ENCODE peak calls at places on chromosomes 13 and 19, in ten cellular contexts. X is progenitor cell of endocrine pancreas, F is NB4, U is GM06990, H is A673, E is AG04450, W is vagina, N is cardiac fibroblast, L is fibroblast of pulmonary artery, M is choroid plexus epithelial cell. C is an unnamed sample.

GRCh38 chr19:10211071-10211470 is 16.3 kb upstream of the DNMT1 start:
- DNase-seq in X (no peak), F (peak; percentile 48), U (no peak), H (no peak), E (no peak), W (no peak), N (no peak), L (no peak), M (no peak), C (no peak)

GRCh38 chr13:101919541-101920306 is 467.2 kb downstream of the ITGBL1 start:
- DNase-seq in X (peak; percentile 62), F (peak; percentile 14), U (no peak), H (no peak), E (no peak), W (no peak), N (peak; percentile 30), L (peak; percentile 14), M (peak; percentile 61), C (no peak)

GRCh38 chr13:75881109-75881775 is 245.1 kb downstream of the LMO7 start:
- DNase-seq in X (no peak), F (no peak), U (no peak), H (no peak), E (peak; percentile 76), W (no peak), N (no peak), L (no peak), M (peak; percentile 60), C (no peak)

GRCh38 chr19:45376045-45376724 is 5.8 kb upstream of the ERCC2 start:
- DNase-seq in X (no peak), F (no peak), U (no peak), H (peak; percentile 82), E (peak; percentile 85), W (no peak), N (peak; percentile 99), L (peak; percentile 97), M (peak; percentile 97), C (no peak)

GRCh38 chr13:22017226-22017625 is 346.4 kb downstream of the FGF9 start:
- DNase-seq in X (no peak), F (peak; percentile 84), U (peak; percentile 26), H (no peak), E (no peak), W (no peak), N (no peak), L (no peak), M (no peak), C (no peak)

GRCh38 chr13:102260256-102260655 is 141.6 kb downstream of the FGF14 start:
- DNase-seq in X (no peak), F (no peak), U (no peak), H (no peak), E (no peak), W (no peak), N (no peak), L (no peak), M (no peak), C (no peak)

GRCh38 chr13:100650321-100650720 is 24.3 kb downstream of the TMTC4 start:
- DNase-seq in X (no peak), F (no peak), U (no peak), H (no peak), E (no peak), W (no peak), N (no peak), L (no peak), M (no peak), C (no peak)

GRCh38 chr19:45075215-45076028 is 856 bp downstream of the ZNF296 start:
- DNase-seq in X (no peak), F (peak; percentile 92), U (peak; percentile 89), H (no peak), E (no peak), W (no peak), N (peak; percentile 18), L (no peak), M (peak; percentile 29), C (peak; percentile 42)

GRCh38 chr19:40251244-40251643 is 24.8 kb upstream of the CCNP start:
- DNase-seq in X (no peak), F (no peak), U (no peak), H (no peak), E (no peak), W (no peak), N (no peak), L (no peak), M (no peak), C (no peak)

GRCh38 chr13:26914624-26915023 is 154.0 kb upstream of the GPR12 start:
- DNase-seq in X (no peak), F (peak; percentile 72), U (no peak), H (peak; percentile 34), E (no peak), W (no peak), N (no peak), L (no peak), M (peak; percentile 10), C (no peak)

GRCh38 chr19:42528354-42529247 is at the start of gene CEACAM1:
- DNase-seq in X (no peak), F (no peak), U (no peak), H (peak; percentile 47), E (no peak), W (no peak), N (peak; percentile 16), L (peak; percentile 38), M (peak; percentile 23), C (no peak)

GRCh38 chr13:51814071-51814470 is 10.1 kb upstream of the DHRS12 start:
- DNase-seq in X (no peak), F (no peak), U (no peak), H (no peak), E (no peak), W (no peak), N (no peak), L (no peak), M (no peak), C (no peak)

GRCh38 chr13:79423801-79424642 is 18.0 kb upstream of the RBM26 start:
- DNase-seq in X (no peak), F (peak; percentile 65), U (no peak), H (peak; percentile 65), E (peak; percentile 10), W (no peak), N (peak; percentile 78), L (peak; percentile 80), M (peak; percentile 77), C (no peak)

DNA sequence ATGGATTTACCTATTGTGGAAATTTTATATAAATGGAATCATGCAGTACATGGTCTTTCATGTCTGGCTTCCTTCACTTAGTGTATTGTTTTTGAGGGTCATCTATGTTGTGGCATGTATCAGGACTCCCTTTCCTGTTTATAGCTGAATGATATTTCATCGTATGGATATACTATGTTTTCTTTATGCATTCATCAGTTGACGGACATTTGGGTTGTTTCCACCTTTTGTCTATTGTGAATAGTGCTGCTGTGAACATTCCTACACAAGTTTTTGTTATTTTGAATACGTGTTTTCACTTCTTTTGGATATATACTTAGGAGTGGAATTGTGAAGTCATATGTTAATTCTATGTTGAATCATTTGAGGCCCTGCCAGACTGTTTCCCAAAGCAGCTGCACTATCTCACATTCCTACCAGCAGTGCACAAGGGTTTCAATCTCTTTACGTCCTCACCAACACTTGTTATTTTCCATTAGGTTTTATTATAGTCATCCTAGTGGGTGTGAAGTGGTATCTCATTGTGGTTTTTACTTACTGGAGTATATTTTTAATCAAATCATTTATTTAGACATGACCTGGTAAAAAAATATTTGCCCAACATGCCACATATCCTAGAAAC is 262.7 kb downstream of the DLEU7 start:
- DNase-seq in X (no peak), F (no peak), U (no peak), H (no peak), E (peak; percentile 51), W (no peak), N (peak; percentile 82), L (peak; percentile 87), M (peak; percentile 85), C (no peak)
- TF ChIP-seq CTCF in X (no peak), F (no peak), U (no peak), H (no peak), E (peak; percentile 34), W (no peak), N (peak; percentile 36), L (peak; percentile 32), M (peak; percentile 43), C (no peak)

DNA sequence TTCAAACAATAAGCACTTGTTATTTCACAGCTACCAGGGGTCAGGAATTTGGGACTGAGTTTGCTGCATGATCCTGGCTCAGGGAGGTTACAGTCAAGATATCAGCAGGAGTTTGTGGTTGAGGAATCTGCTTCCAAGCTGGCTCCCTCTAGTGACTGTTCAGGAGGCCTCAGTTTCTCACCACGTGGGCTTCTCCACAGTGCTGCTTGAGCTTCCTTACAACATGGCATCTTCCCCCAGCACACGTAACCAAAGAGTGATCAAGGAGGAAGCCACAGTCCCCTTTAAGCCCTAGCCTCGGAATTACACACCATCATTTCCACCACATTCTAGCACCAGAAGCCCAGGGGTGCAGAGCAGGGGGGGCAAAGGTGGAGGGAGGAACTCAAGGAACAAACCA is 28.8 kb downstream of the CELF5 start:
- DNase-seq in X (no peak), F (peak; percentile 38), U (no peak), H (no peak), E (no peak), W (no peak), N (peak; percentile 18), L (no peak), M (peak; percentile 29), C (no peak)
- TF ChIP-seq CTCF in X (no peak), F (no peak), U (no peak), H (peak; percentile 12), E (no peak), W (no peak), N (no peak), L (no peak), M (peak; percentile 5), C (no peak)

GRCh38 chr13:110044521-110045200 is 258.3 kb upstream of the IRS2 start:
- DNase-seq in X (no peak), F (no peak), U (no peak), H (peak; percentile 66), E (no peak), W (no peak), N (peak; percentile 54), L (peak; percentile 14), M (peak; percentile 82), C (no peak)

GRCh38 chr13:110047511-110047910 is 259.4 kb downstream of the COL4A1 start:
- DNase-seq in X (no peak), F (no peak), U (no peak), H (no peak), E (peak; percentile 72), W (no peak), N (peak; percentile 81), L (peak; percentile 98), M (peak; percentile 87), C (no peak)

GRCh38 chr13:110042253-110042652 is 255.9 kb upstream of the IRS2 start:
- DNase-seq in X (no peak), F (peak; percentile 29), U (no peak), H (peak; percentile 49), E (no peak), W (no peak), N (no peak), L (no peak), M (no peak), C (no peak)

GRCh38 chr13:110045202-110045601 is 258.8 kb upstream of the IRS2 start:
- DNase-seq in X (no peak), F (no peak), U (no peak), H (no peak), E (no peak), W (no peak), N (no peak), L (no peak), M (no peak), C (no peak)

GRCh38 chr13:110045919-110046318 is 259.5 kb upstream of the IRS2 start:
- DNase-seq in X (no peak), F (no peak), U (no peak), H (no peak), E (no peak), W (no peak), N (no peak), L (no peak), M (no peak), C (no peak)
- TF ChIP-seq CTCF in X (no peak), F (no peak), U (no peak), H (no peak), E (no peak), W (no peak), N (no peak), L (no peak), M (no peak), C (no peak)

GRCh38 chr19:31054430-31054829 is 294.8 kb downstream of the TSHZ3 start:
- DNase-seq in X (peak; percentile 23), F (peak; percentile 53), U (no peak), H (peak; percentile 79), E (peak; percentile 56), W (no peak), N (peak; percentile 78), L (peak; percentile 75), M (peak; percentile 92), C (no peak)
- TF ChIP-seq CTCF in X (peak; percentile 61), F (peak; percentile 46), U (no peak), H (peak; percentile 79), E (peak; percentile 88), W (no peak), N (peak; percentile 71), L (peak; percentile 78), M (peak; percentile 96), C (peak; percentile 35)

C was measured in natural killer cell.